ENCODE peak calls at places on chromosomes 7 and 10, in nine cellular contexts. One of them, this sample, is unnamed. For H3K9me3, the result is how much of the 10 kb centered on the place peaks cover.

GRCh38 chr7:50202052-50202555 is 102.4 kb upstream of the IKZF1 start:
- DNase-seq in pancreas: no peak
- DNase-seq in stomach: no peak
- DNase-seq in cardiac muscle cell: no peak
- DNase-seq in AG04450: no peak
- DNase-seq in endothelial cell of umbilical vein: no peak
- DNase-seq in psoas muscle: no peak
- DNase-seq in hepatocyte: no peak
- DNase-seq in ovary: no peak
- DNase-seq in this sample: no peak

GRCh38 chr7:16695621-16696237 is 49.7 kb downstream of the BZW2 start:
- DNase-seq in ovary: no peak
- DNase-seq in pancreas: peak
- DNase-seq in hepatocyte: peak
- DNase-seq in AG04450: peak
- DNase-seq in psoas muscle: no peak
- DNase-seq in endothelial cell of umbilical vein: peak
- DNase-seq in cardiac muscle cell: peak
- DNase-seq in stomach: peak
- DNase-seq in this sample: no peak

GRCh38 chr7:127807829-127808228 is 155.8 kb downstream of the SND1 start:
- DNase-seq in endothelial cell of umbilical vein: no peak
- DNase-seq in psoas muscle: no peak
- DNase-seq in ovary: no peak
- DNase-seq in pancreas: no peak
- DNase-seq in stomach: no peak
- DNase-seq in cardiac muscle cell: no peak
- DNase-seq in AG04450: no peak
- DNase-seq in hepatocyte: no peak
- DNase-seq in this sample: no peak

GRCh38 chr7:89514970-89515369 is 639.3 kb upstream of the STEAP1 start:
- DNase-seq in pancreas: no peak
- DNase-seq in stomach: no peak
- DNase-seq in AG04450: no peak
- DNase-seq in cardiac muscle cell: no peak
- DNase-seq in endothelial cell of umbilical vein: no peak
- DNase-seq in psoas muscle: no peak
- DNase-seq in ovary: no peak
- DNase-seq in hepatocyte: no peak
- DNase-seq in this sample: no peak

GRCh38 chr10:69388488-69388887 is 28.2 kb downstream of the TACR2 start:
- DNase-seq in psoas muscle: no peak
- DNase-seq in ovary: no peak
- DNase-seq in hepatocyte: no peak
- DNase-seq in cardiac muscle cell: no peak
- DNase-seq in AG04450: no peak
- DNase-seq in endothelial cell of umbilical vein: no peak
- DNase-seq in pancreas: no peak
- DNase-seq in stomach: no peak
- DNase-seq in this sample: no peak

GRCh38 chr10:79326361-79327089 is 20.7 kb upstream of the PPIF start:
- DNase-seq in endothelial cell of umbilical vein: no peak
- DNase-seq in psoas muscle: no peak
- DNase-seq in ovary: no peak
- DNase-seq in cardiac muscle cell: no peak
- DNase-seq in AG04450: no peak
- DNase-seq in pancreas: no peak
- DNase-seq in hepatocyte: no peak
- DNase-seq in stomach: no peak
- DNase-seq in this sample: no peak

GRCh38 chr7:727104-727805 is at the start of gene PRKAR1B:
- DNase-seq in ovary: peak
- DNase-seq in hepatocyte: peak
- DNase-seq in psoas muscle: no peak
- DNase-seq in AG04450: no peak
- DNase-seq in stomach: no peak
- DNase-seq in endothelial cell of umbilical vein: no peak
- DNase-seq in pancreas: peak
- DNase-seq in cardiac muscle cell: no peak
- DNase-seq in this sample: no peak

GRCh38 chr10:128373071-128373749 is 247.0 kb upstream of the MKI67 start:
- DNase-seq in pancreas: no peak
- DNase-seq in stomach: no peak
- DNase-seq in AG04450: no peak
- DNase-seq in cardiac muscle cell: no peak
- DNase-seq in ovary: no peak
- DNase-seq in hepatocyte: no peak
- DNase-seq in psoas muscle: no peak
- DNase-seq in endothelial cell of umbilical vein: no peak
- DNase-seq in this sample: no peak

GRCh38 chr7:84633-85020 is 107.7 kb upstream of the FAM20C start:
- DNase-seq in endothelial cell of umbilical vein: no peak
- DNase-seq in psoas muscle: no peak
- DNase-seq in hepatocyte: peak
- DNase-seq in AG04450: no peak
- DNase-seq in pancreas: no peak
- DNase-seq in cardiac muscle cell: no peak
- DNase-seq in ovary: no peak
- DNase-seq in stomach: peak
- DNase-seq in this sample: no peak

GRCh38 chr10:1196656-1197055 is 140.5 kb downstream of the WDR37 start:
- DNase-seq in ovary: no peak
- DNase-seq in pancreas: no peak
- DNase-seq in psoas muscle: no peak
- DNase-seq in cardiac muscle cell: no peak
- DNase-seq in hepatocyte: no peak
- DNase-seq in endothelial cell of umbilical vein: no peak
- DNase-seq in AG04450: no peak
- DNase-seq in stomach: no peak
- DNase-seq in this sample: no peak

GRCh38 chr10:1199345-1199673 is 143.1 kb downstream of the WDR37 start:
- DNase-seq in AG04450: no peak
- DNase-seq in stomach: peak
- DNase-seq in psoas muscle: no peak
- DNase-seq in endothelial cell of umbilical vein: no peak
- DNase-seq in cardiac muscle cell: no peak
- DNase-seq in ovary: no peak
- DNase-seq in pancreas: no peak
- DNase-seq in hepatocyte: no peak
- DNase-seq in this sample: no peak

GRCh38 chr10:1198453-1199344 is 142.5 kb downstream of the WDR37 start:
- DNase-seq in stomach: peak
- DNase-seq in hepatocyte: no peak
- DNase-seq in psoas muscle: no peak
- DNase-seq in endothelial cell of umbilical vein: no peak
- DNase-seq in ovary: no peak
- DNase-seq in pancreas: no peak
- DNase-seq in cardiac muscle cell: no peak
- DNase-seq in AG04450: no peak
- DNase-seq in this sample: no peak

GRCh38 chr10:1195828-1196227 is 139.6 kb downstream of the WDR37 start:
- DNase-seq in cardiac muscle cell: no peak
- DNase-seq in pancreas: no peak
- DNase-seq in psoas muscle: no peak
- DNase-seq in stomach: no peak
- DNase-seq in endothelial cell of umbilical vein: no peak
- DNase-seq in ovary: no peak
- DNase-seq in hepatocyte: no peak
- DNase-seq in AG04450: no peak
- DNase-seq in this sample: no peak

DNA sequence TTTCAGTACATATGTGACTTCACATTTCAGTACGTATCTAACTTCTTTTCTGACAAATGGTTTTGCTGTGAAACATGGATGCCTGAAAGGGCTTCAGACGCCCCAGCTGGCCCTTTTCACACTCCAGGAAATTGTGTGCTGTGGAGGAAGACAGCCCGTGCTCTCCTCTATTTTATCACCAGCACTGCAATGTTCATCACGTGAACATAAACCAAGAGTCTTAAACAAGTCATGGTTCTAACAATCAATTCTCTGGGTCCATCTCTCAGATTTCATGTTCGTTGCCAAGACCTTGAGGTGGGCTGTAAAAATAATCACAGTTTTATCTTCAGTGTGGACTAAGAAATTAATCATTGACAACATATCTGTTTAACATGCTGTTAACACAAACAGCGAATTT is 141.2 kb downstream of the WDR37 start:
- DNase-seq in pancreas: no peak
- DNase-seq in cardiac muscle cell: no peak
- DNase-seq in AG04450: no peak
- DNase-seq in stomach: no peak
- DNase-seq in ovary: no peak
- DNase-seq in psoas muscle: no peak
- DNase-seq in endothelial cell of umbilical vein: no peak
- DNase-seq in hepatocyte: peak
- DNase-seq in this sample: no peak
- H3K4me3 ChIP-seq in pancreas: no peak
- H3K4me3 ChIP-seq in cardiac muscle cell: no peak
- H3K4me3 ChIP-seq in AG04450: no peak
- H3K4me3 ChIP-seq in stomach: no peak
- H3K4me3 ChIP-seq in ovary: no peak
- H3K4me3 ChIP-seq in psoas muscle: no peak
- H3K4me3 ChIP-seq in endothelial cell of umbilical vein: no peak
- H3K4me3 ChIP-seq in hepatocyte: no peak
- H3K4me3 ChIP-seq in this sample: no peak

DNA sequence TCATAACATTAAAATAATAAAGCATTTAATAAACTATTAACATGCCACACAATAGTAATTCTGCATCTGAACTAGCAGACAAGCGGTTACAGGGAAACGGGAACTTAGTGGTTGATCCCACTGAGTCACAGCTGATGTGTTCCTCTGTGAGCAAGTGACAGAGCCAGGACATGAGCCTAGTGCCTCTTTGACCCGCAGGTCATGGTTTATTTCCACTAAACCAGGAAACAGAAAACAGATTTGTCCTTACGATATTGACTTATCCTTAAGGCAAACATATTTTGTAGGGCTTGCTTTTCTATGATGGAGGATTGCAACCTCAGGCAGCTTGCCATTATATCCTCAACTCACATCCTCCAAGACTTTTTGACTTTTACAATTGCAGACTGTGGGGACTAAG is 987.3 kb downstream of the CCSER2 start:
- DNase-seq in stomach: no peak
- DNase-seq in psoas muscle: no peak
- DNase-seq in ovary: no peak
- DNase-seq in cardiac muscle cell: no peak
- DNase-seq in hepatocyte: no peak
- DNase-seq in endothelial cell of umbilical vein: no peak
- DNase-seq in pancreas: no peak
- DNase-seq in AG04450: no peak
- DNase-seq in this sample: no peak
- H3K9me3 ChIP-seq in stomach: under half
- H3K9me3 ChIP-seq in psoas muscle: under half
- H3K9me3 ChIP-seq in ovary: under half
- H3K9me3 ChIP-seq in cardiac muscle cell: under half
- H3K9me3 ChIP-seq in hepatocyte: under half
- H3K9me3 ChIP-seq in endothelial cell of umbilical vein: under half
- H3K9me3 ChIP-seq in pancreas: under half
- H3K9me3 ChIP-seq in AG04450: under half
- H3K9me3 ChIP-seq in this sample: under half

GRCh38 chr7:45155357-45155900 is 2.2 kb upstream of the RAMP3 start:
- DNase-seq in stomach: no peak
- DNase-seq in psoas muscle: peak
- DNase-seq in pancreas: no peak
- DNase-seq in hepatocyte: no peak
- DNase-seq in ovary: no peak
- DNase-seq in endothelial cell of umbilical vein: no peak
- DNase-seq in cardiac muscle cell: no peak
- DNase-seq in AG04450: no peak
- DNase-seq in this sample: no peak

GRCh38 chr7:45157653-45158401 is at the start of gene RAMP3:
- DNase-seq in cardiac muscle cell: no peak
- DNase-seq in endothelial cell of umbilical vein: no peak
- DNase-seq in stomach: no peak
- DNase-seq in psoas muscle: peak
- DNase-seq in pancreas: no peak
- DNase-seq in AG04450: no peak
- DNase-seq in ovary: no peak
- DNase-seq in hepatocyte: no peak
- DNase-seq in this sample: peak

GRCh38 chr7:45157286-45157652 is 322 bp upstream of the RAMP3 start:
- DNase-seq in stomach: no peak
- DNase-seq in pancreas: no peak
- DNase-seq in hepatocyte: no peak
- DNase-seq in AG04450: no peak
- DNase-seq in cardiac muscle cell: no peak
- DNase-seq in psoas muscle: no peak
- DNase-seq in endothelial cell of umbilical vein: no peak
- DNase-seq in ovary: no peak
- DNase-seq in this sample: no peak

GRCh38 chr7:45155941-45156340 is 1.6 kb upstream of the RAMP3 start:
- DNase-seq in pancreas: no peak
- DNase-seq in cardiac muscle cell: no peak
- DNase-seq in hepatocyte: no peak
- DNase-seq in stomach: no peak
- DNase-seq in AG04450: no peak
- DNase-seq in psoas muscle: peak
- DNase-seq in ovary: no peak
- DNase-seq in endothelial cell of umbilical vein: no peak
- DNase-seq in this sample: peak

DNA sequence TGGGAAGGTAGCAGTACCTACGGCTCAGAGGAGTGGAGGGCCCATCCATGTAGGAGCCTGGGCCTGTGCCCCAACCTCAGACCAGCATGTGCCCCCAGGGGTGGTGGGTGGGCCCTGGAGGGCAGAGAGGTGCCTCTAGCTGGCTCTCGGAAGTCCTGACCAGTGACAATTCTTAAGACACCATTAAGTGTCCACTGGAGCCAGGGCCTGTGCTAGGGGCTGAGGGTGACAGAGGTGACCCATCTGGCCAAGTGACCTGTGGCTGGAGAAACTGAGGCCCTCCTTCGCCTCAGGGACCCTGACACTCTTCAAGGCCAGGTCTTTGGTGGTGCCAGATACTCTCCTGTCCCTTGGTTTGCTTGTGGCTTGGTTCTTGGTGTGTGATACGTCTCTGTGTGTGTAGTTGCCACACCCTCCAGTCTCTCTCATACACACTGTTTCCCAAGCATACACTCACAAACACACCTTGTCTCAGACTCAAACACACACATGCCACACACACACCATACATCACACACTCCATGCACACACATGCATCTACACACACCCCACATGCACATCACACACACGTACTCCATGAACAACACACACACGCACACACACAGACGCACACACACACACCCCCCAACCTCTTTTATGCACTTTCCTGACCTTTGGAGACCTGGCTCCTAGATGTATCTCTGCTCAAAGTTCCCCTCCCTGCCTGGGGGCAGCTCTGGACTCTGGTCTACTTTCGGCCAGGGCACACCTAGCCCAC is 897 bp upstream of the RAMP3 start:
- DNase-seq in cardiac muscle cell: no peak
- DNase-seq in psoas muscle: peak
- DNase-seq in pancreas: no peak
- DNase-seq in endothelial cell of umbilical vein: no peak
- DNase-seq in stomach: no peak
- DNase-seq in AG04450: no peak
- DNase-seq in hepatocyte: no peak
- DNase-seq in ovary: no peak
- DNase-seq in this sample: no peak
- H3K4me3 ChIP-seq in cardiac muscle cell: no peak
- H3K4me3 ChIP-seq in psoas muscle: no peak
- H3K4me3 ChIP-seq in pancreas: no peak
- H3K4me3 ChIP-seq in endothelial cell of umbilical vein: no peak
- H3K4me3 ChIP-seq in stomach: no peak
- H3K4me3 ChIP-seq in AG04450: no peak
- H3K4me3 ChIP-seq in hepatocyte: no peak
- H3K4me3 ChIP-seq in ovary: no peak
- H3K4me3 ChIP-seq in this sample: peak

GRCh38 chr7:123601530-123601929 is at the start of gene ASB15:
- DNase-seq in hepatocyte: no peak
- DNase-seq in AG04450: no peak
- DNase-seq in cardiac muscle cell: no peak
- DNase-seq in pancreas: no peak
- DNase-seq in endothelial cell of umbilical vein: no peak
- DNase-seq in psoas muscle: no peak
- DNase-seq in ovary: no peak
- DNase-seq in stomach: no peak
- DNase-seq in this sample: no peak
- H3K9me3 ChIP-seq in hepatocyte: under half
- H3K9me3 ChIP-seq in AG04450: under half
- H3K9me3 ChIP-seq in cardiac muscle cell: under half
- H3K9me3 ChIP-seq in pancreas: under half
- H3K9me3 ChIP-seq in endothelial cell of umbilical vein: under half
- H3K9me3 ChIP-seq in psoas muscle: under half
- H3K9me3 ChIP-seq in ovary: under half
- H3K9me3 ChIP-seq in stomach: under half
- H3K9me3 ChIP-seq in this sample: under half